ENCODE peak calls at places on chromosomes 16 and 17, in five cellular contexts. G is glutamatergic neuron, E is uterus, T is fibroblast of pulmonary artery, O is Panc1. A is an unnamed sample.

GRCh38 chr17:38609280-38610031 is 3.7 kb upstream of the SRCIN1 start:
- DNase-seq in G (no peak), E (no peak), T (no peak), O (no peak), A (no peak)

GRCh38 chr17:81420769-81421462 is 25.7 kb downstream of the BAHCC1 start:
- DNase-seq in G (no peak), E (peak; percentile 68), T (peak; percentile 48), O (no peak), A (no peak)

GRCh38 chr17:78737332-78737731 is 44.7 kb downstream of the CYTH1 start:
- DNase-seq in G (no peak), E (no peak), T (peak; percentile 62), O (no peak), A (no peak)

GRCh38 chr17:29390856-29391631 is 881 bp downstream of the TAOK1 start:
- DNase-seq in G (peak; percentile 20), E (peak; percentile 25), T (peak; percentile 49), O (no peak), A (peak; percentile 6)

GRCh38 chr16:58306327-58306726 is 11.5 kb upstream of the PRSS54 start:
- DNase-seq in G (no peak), E (no peak), T (peak; percentile 55), O (no peak), A (peak; percentile 18)

GRCh38 chr16:53090591-53091507 is 36.1 kb downstream of the CHD9 start:
- DNase-seq in G (peak; percentile 42), E (peak; percentile 98), T (peak; percentile 100), O (no peak), A (no peak)

GRCh38 chr16:8996891-8997290 is 33.2 kb upstream of the USP7 start:
- DNase-seq in G (peak; percentile 22), E (no peak), T (peak; percentile 8), O (no peak), A (no peak)

GRCh38 chr17:66713533-66714042 is 121.3 kb upstream of the CACNG5 start:
- DNase-seq in G (no peak), E (no peak), T (no peak), O (no peak), A (no peak)

GRCh38 chr17:45096141-45096540 is 35.0 kb downstream of the NMT1 start:
- DNase-seq in G (no peak), E (no peak), T (peak; percentile 55), O (no peak), A (no peak)

GRCh38 chr17:21210411-21211076 is 3.4 kb downstream of the TMEM11 start:
- DNase-seq in G (no peak), E (no peak), T (no peak), O (no peak), A (no peak)

GRCh38 chr17:74520790-74521480 is 10.3 kb downstream of the CD300LB start:
- DNase-seq in G (no peak), E (no peak), T (no peak), O (no peak), A (no peak)

GRCh38 chr16:12646490-12647274 is 157.0 kb downstream of the CPPED1 start:
- DNase-seq in G (no peak), E (peak; percentile 14), T (no peak), O (no peak), A (no peak)

GRCh38 chr17:49835472-49835871 is 12.4 kb downstream of the TAC4 start:
- DNase-seq in G (no peak), E (no peak), T (no peak), O (no peak), A (no peak)

GRCh38 chr16:75267631-75268264 is 16.3 kb upstream of the BCAR1 start:
- DNase-seq in G (no peak), E (no peak), T (no peak), O (no peak), A (no peak)

GRCh38 chr17:40547079-40547784 is 18.0 kb downstream of the CCR7 start:
- DNase-seq in G (no peak), E (peak; percentile 14), T (no peak), O (no peak), A (no peak)

GRCh38 chr17:39063681-39064069 is 87.8 kb downstream of the PLXDC1 start:
- DNase-seq in G (no peak), E (no peak), T (no peak), O (no peak), A (no peak)

GRCh38 chr16:29811896-29812665 is at the start of gene PRRT2:
- DNase-seq in G (peak; percentile 92), E (peak; percentile 83), T (peak; percentile 48), O (no peak), A (peak; percentile 61)

GRCh38 chr16:70804153-70804728 is 3.3 kb upstream of the VAC14 start:
- DNase-seq in G (no peak), E (no peak), T (peak; percentile 94), O (peak; percentile 27), A (no peak)

GRCh38 chr17:68035131-68035522 is 408 bp upstream of the KPNA2 start:
- DNase-seq in G (peak; percentile 96), E (peak; percentile 89), T (no peak), O (no peak), A (peak; percentile 83)

GRCh38 chr16:59021751-59022150 is 287.6 kb upstream of the GOT2 start:
- DNase-seq in G (no peak), E (no peak), T (peak; percentile 13), O (no peak), A (no peak)

GRCh38 chr17:44842748-44843147 is 4.9 kb upstream of the HIGD1B start:
- DNase-seq in G (no peak), E (no peak), T (no peak), O (no peak), A (no peak)

GRCh38 chr16:67781548-67781921 is 24.8 kb downstream of the RANBP10 start:
- DNase-seq in G (no peak), E (no peak), T (no peak), O (no peak), A (no peak)

GRCh38 chr17:13626703-13627102 is 25.0 kb upstream of the HS3ST3A1 start:
- DNase-seq in G (no peak), E (no peak), T (peak; percentile 46), O (no peak), A (no peak)

GRCh38 chr17:5121186-5121841 is 5.5 kb downstream of the USP6 start:
- DNase-seq in G (no peak), E (peak; percentile 9), T (no peak), O (no peak), A (no peak)

GRCh38 chr16:27444470-27444869 is 42.5 kb downstream of the IL21R start:
- DNase-seq in G (peak; percentile 4), E (no peak), T (no peak), O (no peak), A (no peak)

DNA sequence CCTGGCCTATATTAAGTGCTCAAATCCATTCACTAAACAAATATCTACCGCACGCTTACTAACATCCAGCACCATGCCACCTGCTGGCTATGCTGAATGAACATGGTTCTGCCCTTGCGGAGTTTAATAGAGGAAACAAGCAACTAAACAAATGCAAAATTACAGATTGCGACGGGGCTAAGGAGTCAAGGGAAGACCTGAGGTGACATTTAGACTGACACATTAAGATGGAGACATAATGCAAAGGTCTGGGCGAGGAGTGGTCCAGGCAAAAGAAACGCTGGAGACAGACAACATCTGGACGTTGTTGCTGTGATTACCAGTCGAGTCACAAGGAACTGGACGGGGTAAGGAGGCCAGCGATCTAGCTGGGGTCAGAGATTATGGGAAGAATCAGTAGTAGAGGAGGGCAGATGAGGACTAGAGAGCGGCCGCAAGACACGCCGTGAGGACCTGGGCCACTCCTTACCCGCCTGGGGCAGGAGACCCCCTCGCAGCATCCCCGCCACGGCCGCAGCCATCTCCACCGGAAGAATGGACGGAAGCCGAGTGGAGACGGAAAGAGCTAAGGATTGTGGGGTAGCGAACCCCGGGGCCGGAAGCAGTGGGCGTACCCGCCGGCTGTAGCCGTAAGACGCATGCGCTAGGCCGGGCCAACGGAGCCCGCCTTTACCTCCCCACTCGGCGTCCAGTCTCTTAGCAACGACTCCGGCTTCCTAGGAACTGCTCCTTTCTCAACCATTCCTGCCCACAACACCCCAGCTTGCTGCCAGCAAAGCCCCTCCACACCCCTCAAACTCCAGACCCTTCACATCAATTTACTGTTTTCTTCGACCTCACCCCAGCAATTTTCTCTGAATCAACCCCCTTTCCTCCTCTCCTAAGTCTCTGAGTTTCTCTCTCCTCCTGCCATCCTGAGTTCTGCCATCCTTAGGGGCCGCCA is at the start of the genes LRRC46 and MRPL10:
- DNase-seq in G (peak; percentile 95), E (peak; percentile 96), T (peak; percentile 95), O (peak; percentile 63), A (peak; percentile 94)
- TF ChIP-seq CTCF in G (no peak), E (peak; percentile 55), T (peak; percentile 51), O (no peak), A (peak; percentile 62)

GRCh38 chr16:78800535-78800934 is 701.1 kb downstream of the WWOX start:
- DNase-seq in G (no peak), E (no peak), T (no peak), O (no peak), A (no peak)
- TF ChIP-seq CTCF in G (peak; percentile 57), E (no peak), T (no peak), O (no peak), A (no peak)

GRCh38 chr16:88369447-88370008 is 13.2 kb upstream of the ZNF469 start:
- DNase-seq in G (peak; percentile 5), E (no peak), T (no peak), O (no peak), A (no peak)
- TF ChIP-seq CTCF in G (no peak), E (no peak), T (no peak), O (no peak), A (no peak)

DNA sequence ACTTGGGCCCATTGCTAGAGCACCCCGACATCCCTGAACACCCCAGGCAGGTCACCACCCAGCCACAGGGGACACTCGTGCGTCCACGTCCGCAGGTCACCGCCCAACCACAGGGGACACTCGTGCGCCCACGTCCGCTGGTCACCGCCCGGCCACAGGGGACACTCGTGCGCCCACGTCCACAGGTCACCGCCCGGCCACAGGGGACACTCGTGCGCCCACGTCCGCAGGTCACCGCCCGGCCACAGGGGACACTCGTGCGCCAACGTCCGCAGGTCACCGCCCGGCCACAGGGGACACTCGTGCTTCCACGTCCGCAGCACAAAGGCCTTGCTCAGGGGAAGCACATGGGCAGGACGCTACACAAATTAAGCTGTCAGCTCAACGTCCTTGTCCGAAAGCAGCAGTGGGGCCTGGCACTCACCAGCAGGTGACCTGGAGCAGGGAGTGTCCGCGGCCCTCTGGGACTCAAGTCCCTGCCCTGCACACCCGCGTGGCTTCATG is 17.7 kb downstream of the GALNS start:
- DNase-seq in G (no peak), E (no peak), T (no peak), O (no peak), A (no peak)
- TF ChIP-seq CTCF in G (no peak), E (no peak), T (no peak), O (peak; percentile 48), A (no peak)

A was measured in neural crest cell.